ENCODE peak calls at places on chromosomes 3 and 15, in nine cellular contexts. N is kidney epithelial cell; U is AG04449; I is psoas muscle; A is left ventricle myocardium inferior; D is activated CD4-positive, alpha-beta T cell treated with anti-CD3 and anti-CD28 coated beads, Interleukin-2, amount 50 U/mL, for 24 hours; T is trophoblast cell; O is SJCRH30; L is memory B cell. Q is an unnamed sample.

GRCh38 chr3:123158899-123159390 is 42.8 kb upstream of the SEC22A start:
- DNase-seq in N (no peak), U (no peak), I (no peak), A (no peak), D (no peak), T (no peak), O (no peak), L (no peak), Q (no peak)

GRCh38 chr3:146577662-146578061 is 27.5 kb downstream of the PLSCR5 start:
- DNase-seq in N (no peak), U (no peak), I (no peak), A (no peak), D (peak), T (peak), O (peak), L (peak), Q (no peak)

GRCh38 chr3:72347819-72348319 is 500.4 kb downstream of the SHQ1 start:
- DNase-seq in N (no peak), U (no peak), I (peak), A (peak), D (peak), T (peak), O (no peak), L (no peak), Q (peak)

GRCh38 chr15:82044373-82045178 is 1.2 kb downstream of the MEX3B start:
- DNase-seq in N (no peak), U (peak), I (peak), A (peak), D (no peak), T (peak), O (peak), L (no peak), Q (peak)

GRCh38 chr3:20503394-20504082 is 317.5 kb upstream of the SGO1 start:
- DNase-seq in N (no peak), U (no peak), I (no peak), A (no peak), D (no peak), T (no peak), O (peak), L (no peak), Q (no peak)

GRCh38 chr3:112333386-112334334 is 704 bp downstream of the CD200 start:
- DNase-seq in N (no peak), U (no peak), I (no peak), A (peak), D (no peak), T (no peak), O (no peak), L (no peak), Q (no peak)

GRCh38 chr3:7630925-7631324 is 770.0 kb downstream of the GRM7 start:
- DNase-seq in N (no peak), U (no peak), I (no peak), A (peak), D (no peak), T (no peak), O (peak), L (no peak), Q (no peak)

GRCh38 chr15:70530035-70530499 is 233.3 kb downstream of the UACA start:
- DNase-seq in N (no peak), U (no peak), I (no peak), A (peak), D (no peak), T (no peak), O (no peak), L (no peak), Q (no peak)

GRCh38 chr3:11480663-11481298 is 162.9 kb downstream of the VGLL4 start:
- DNase-seq in N (no peak), U (no peak), I (no peak), A (no peak), D (no peak), T (peak), O (no peak), L (no peak), Q (no peak)

GRCh38 chr3:147415337-147415736 is 6.2 kb downstream of the ZIC1 start:
- DNase-seq in N (no peak), U (no peak), I (no peak), A (no peak), D (no peak), T (no peak), O (no peak), L (no peak), Q (no peak)

GRCh38 chr3:160016972-160017371 is 28.3 kb downstream of the IL12A start:
- DNase-seq in N (no peak), U (no peak), I (no peak), A (no peak), D (no peak), T (no peak), O (no peak), L (no peak), Q (no peak)

GRCh38 chr3:174955513-174956001 is 96.4 kb downstream of the NAALADL2 start:
- DNase-seq in N (peak), U (no peak), I (no peak), A (no peak), D (no peak), T (peak), O (peak), L (no peak), Q (no peak)

GRCh38 chr3:50221413-50222168 is 14.4 kb upstream of the GNAI2 start:
- DNase-seq in N (no peak), U (no peak), I (no peak), A (no peak), D (no peak), T (no peak), O (no peak), L (no peak), Q (no peak)

GRCh38 chr15:31098953-31099740 is 2.4 kb downstream of the TRPM1 start:
- DNase-seq in N (no peak), U (no peak), I (no peak), A (no peak), D (no peak), T (no peak), O (no peak), L (no peak), Q (no peak)

GRCh38 chr3:61858054-61858453 is 296.7 kb downstream of the PTPRG start:
- DNase-seq in N (no peak), U (no peak), I (no peak), A (no peak), D (no peak), T (peak), O (peak), L (no peak), Q (no peak)

GRCh38 chr3:52471371-52472238 is 16.2 kb downstream of the NISCH start:
- DNase-seq in N (no peak), U (no peak), I (peak), A (peak), D (no peak), T (peak), O (no peak), L (peak), Q (no peak)

GRCh38 chr3:40317061-40317676 is 7.7 kb downstream of the EIF1B start:
- DNase-seq in N (no peak), U (peak), I (no peak), A (no peak), D (peak), T (peak), O (peak), L (peak), Q (no peak)

GRCh38 chr15:80991446-80991845 is 1.8 kb upstream of the MESD start:
- DNase-seq in N (no peak), U (no peak), I (peak), A (peak), D (no peak), T (peak), O (peak), L (no peak), Q (no peak)

GRCh38 chr3:194434503-194434902 is 35.4 kb upstream of the GP5 start:
- DNase-seq in N (no peak), U (no peak), I (no peak), A (no peak), D (no peak), T (no peak), O (no peak), L (no peak), Q (no peak)

GRCh38 chr15:68551296-68551635 is 27.5 kb upstream of the CORO2B start:
- DNase-seq in N (no peak), U (no peak), I (no peak), A (no peak), D (no peak), T (no peak), O (no peak), L (no peak), Q (no peak)

GRCh38 chr3:22886394-22886793 is 316.7 kb upstream of the UBE2E2 start:
- DNase-seq in N (no peak), U (no peak), I (peak), A (peak), D (no peak), T (no peak), O (no peak), L (no peak), Q (no peak)